ENCODE peak calls at places on chromosomes 16 and 17, in six cellular contexts. Y is AG09309, G is mesothelial cell of epicardium, W is mucosa of descending colon, C is RWPE1, S is GM12878. N is an unnamed sample.

GRCh38 chr17:3963214-3964201 is 729 bp downstream of the ATP2A3 start:
- DNase-seq in Y (no peak), G (no peak), C (no peak), W (peak; percentile 75), S (no peak), N (no peak)

GRCh38 chr17:50459081-50459676 is 9.5 kb downstream of the CHAD start:
- DNase-seq in W (no peak), G (no peak), C (no peak), Y (no peak), S (no peak), N (no peak)

GRCh38 chr17:59296190-59296589 is 35.3 kb upstream of the YPEL2 start:
- DNase-seq in C (no peak), Y (no peak), G (no peak), S (no peak), W (no peak), N (no peak)

GRCh38 chr17:345992-346785 is 6.4 kb downstream of the RPH3AL start:
- DNase-seq in G (no peak), C (no peak), Y (no peak), S (no peak), W (no peak), N (no peak)

GRCh38 chr17:50501054-50501453 is 7.2 kb upstream of the MYCBPAP start:
- DNase-seq in Y (no peak), S (no peak), W (peak; percentile 24), G (no peak), C (no peak), N (no peak)

GRCh38 chr17:67044940-67045339 is 586 bp downstream of the CACNG1 start:
- DNase-seq in Y (no peak), G (no peak), C (no peak), S (no peak), W (no peak), N (no peak)

GRCh38 chr17:82479602-82480001 is 21.1 kb downstream of the NARF start:
- DNase-seq in G (no peak), S (no peak), W (no peak), Y (no peak), C (no peak), N (no peak)

GRCh38 chr17:4043862-4044261 is 79.6 kb upstream of the ATP2A3 start:
- DNase-seq in G (no peak), Y (no peak), S (peak; percentile 39), C (no peak), W (peak; percentile 51), N (no peak)

GRCh38 chr16:81939164-81940067 is 71.9 kb downstream of the SDR42E1 start:
- DNase-seq in S (no peak), Y (no peak), C (no peak), G (no peak), W (no peak), N (no peak)

GRCh38 chr17:45135978-45136791 is 698 bp downstream of the ACBD4 start:
- DNase-seq in Y (no peak), S (no peak), G (no peak), W (no peak), C (no peak), N (no peak)

GRCh38 chr17:80868022-80868609 is 123.5 kb upstream of the CHMP6 start:
- DNase-seq in Y (no peak), C (no peak), W (no peak), S (no peak), G (no peak), N (no peak)

GRCh38 chr17:22671110-22671509 is 978.8 kb downstream of the KCNJ18 start:
- DNase-seq in C (no peak), Y (no peak), G (no peak), S (no peak), W (no peak), N (no peak)

GRCh38 chr16:1108299-1109252 is 12.5 kb upstream of the C1QTNF8 start:
- DNase-seq in W (peak; percentile 51), S (no peak), C (peak; percentile 16), G (no peak), Y (peak; percentile 8), N (no peak)

GRCh38 chr16:79716645-79717323 is 116.2 kb upstream of the MAF start:
- DNase-seq in C (no peak), G (no peak), W (no peak), Y (no peak), S (no peak), N (no peak)

GRCh38 chr17:78044280-78044835 is 84.2 kb downstream of the TMC6 start:
- DNase-seq in Y (no peak), W (no peak), G (no peak), S (no peak), C (no peak), N (no peak)

GRCh38 chr17:82940226-82941020 is 100.6 kb upstream of the ZNF750 start:
- DNase-seq in G (no peak), W (no peak), C (no peak), Y (no peak), S (no peak), N (no peak)

GRCh38 chr17:71511266-71511995 is 609.4 kb upstream of the SOX9 start:
- DNase-seq in Y (peak; percentile 14), S (no peak), W (no peak), C (no peak), G (no peak), N (no peak)

GRCh38 chr17:57109393-57110151 is 24.5 kb downstream of the AKAP1 start:
- DNase-seq in G (no peak), Y (no peak), S (no peak), C (no peak), W (peak; percentile 62), N (no peak)

GRCh38 chr16:54928016-54928356 is 2.7 kb upstream of the IRX5 start:
- DNase-seq in S (no peak), G (peak; percentile 53), W (no peak), C (no peak), Y (no peak), N (no peak)

GRCh38 chr16:24810951-24811843 is 34.6 kb upstream of the SLC5A11 start:
- DNase-seq in G (no peak), W (no peak), Y (no peak), C (no peak), S (no peak), N (no peak)

GRCh38 chr17:7021993-7022778 is 664 bp upstream of the BCL6B start:
- DNase-seq in G (peak; percentile 85), Y (no peak), S (no peak), W (peak; percentile 87), C (peak; percentile 59), N (peak; percentile 70)

GRCh38 chr17:7022791-7023571 is at the start of gene BCL6B:
- DNase-seq in Y (no peak), S (no peak), W (peak; percentile 63), C (no peak), G (no peak), N (no peak)

GRCh38 chr17:7019406-7019805 is 3.4 kb upstream of the BCL6B start:
- DNase-seq in C (no peak), S (no peak), Y (no peak), G (no peak), W (peak; percentile 35), N (no peak)

GRCh38 chr17:7019839-7020519 is 2.9 kb upstream of the BCL6B start:
- DNase-seq in W (peak; percentile 71), C (no peak), S (no peak), Y (no peak), G (no peak), N (no peak)

GRCh38 chr17:7020894-7021664 is 1.8 kb upstream of the BCL6B start:
- DNase-seq in C (no peak), W (peak; percentile 31), Y (no peak), G (no peak), S (no peak), N (no peak)
- TF ChIP-seq CTCF in C (no peak), W (no peak), Y (no peak), G (no peak), S (no peak), N (no peak)

GRCh38 chr17:42251115-42251514 is 25.1 kb downstream of the STAT5B start:
- DNase-seq in S (no peak), C (no peak), G (no peak), W (no peak), Y (no peak), N (no peak)
- TF ChIP-seq CTCF in S (peak; percentile 10), C (peak; percentile 15), G (no peak), W (no peak), Y (peak; percentile 14), N (peak; percentile 32)

DNA sequence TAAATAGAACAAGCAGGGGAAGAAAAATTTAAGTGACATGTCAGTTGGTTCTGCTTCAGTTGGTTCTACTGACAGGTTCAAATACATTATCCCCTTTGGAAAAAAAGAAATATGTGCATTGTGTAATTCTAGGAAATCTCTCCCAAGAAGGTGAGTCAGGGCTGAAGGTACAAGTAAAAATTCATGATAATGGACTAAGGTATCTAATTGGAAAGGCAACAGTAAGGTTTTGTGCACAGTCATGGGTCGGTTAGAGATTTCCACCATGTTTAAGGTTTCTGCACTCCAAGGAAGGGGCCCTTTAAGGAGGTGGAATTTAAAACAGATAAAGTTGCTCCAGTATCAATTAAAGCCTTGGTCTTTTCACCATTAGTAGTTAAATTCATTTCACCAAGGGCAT is 17.9 kb upstream of the B4GALNT2 start:
- DNase-seq in Y (no peak), G (no peak), S (no peak), W (no peak), C (no peak), N (no peak)
- TF ChIP-seq CTCF in Y (no peak), G (no peak), S (no peak), W (no peak), C (no peak), N (no peak)

DNA sequence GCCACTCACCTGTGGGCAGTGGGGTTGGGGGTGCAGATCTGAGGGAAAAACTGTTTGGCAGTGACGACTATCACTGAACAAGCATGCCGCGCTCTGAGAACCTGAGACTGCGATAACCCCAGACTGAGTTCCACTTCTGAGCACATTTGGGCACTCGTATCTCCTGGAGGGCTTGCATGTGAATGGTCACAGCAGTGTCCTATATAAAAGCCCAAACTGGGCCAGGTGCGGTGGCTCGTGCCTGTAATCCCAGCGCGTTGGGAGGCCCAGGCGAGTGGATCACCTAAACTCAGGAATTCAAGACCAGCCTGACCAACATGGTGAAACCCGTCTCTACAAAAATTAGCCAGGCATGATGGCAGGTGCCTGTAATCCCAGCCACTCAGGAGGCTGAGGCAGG is 18.7 kb downstream of the ATP2C2 start:
- DNase-seq in S (no peak), G (no peak), Y (no peak), C (no peak), W (no peak), N (no peak)
- TF ChIP-seq CTCF in S (no peak), G (no peak), Y (no peak), C (no peak), W (no peak), N (no peak)

N was measured in progenitor cell of endocrine pancreas.